ENCODE peak calls at places on chromosomes 5 and 9, in four cellular contexts. One of them, this sample, is unnamed.

GRCh38 chr5:37722236-37723146 is 117.3 kb downstream of the GDNF start:
- DNase-seq in heart left ventricle: no peak
- DNase-seq in fibroblast of lung: peak; percentile 92
- DNase-seq in WERI-Rb-1: no peak
- DNase-seq in this sample: no peak

GRCh38 chr5:90793183-90793582 is 234.6 kb downstream of the ADGRV1 start:
- DNase-seq in heart left ventricle: no peak
- DNase-seq in fibroblast of lung: peak; percentile 12
- DNase-seq in WERI-Rb-1: no peak
- DNase-seq in this sample: no peak

GRCh38 chr5:39019231-39019630 is 55.0 kb downstream of the RICTOR start:
- DNase-seq in heart left ventricle: no peak
- DNase-seq in fibroblast of lung: peak; percentile 27
- DNase-seq in WERI-Rb-1: peak; percentile 16
- DNase-seq in this sample: no peak

GRCh38 chr5:179497636-179498365 is 52.6 kb upstream of the RUFY1 start:
- DNase-seq in heart left ventricle: no peak
- DNase-seq in fibroblast of lung: no peak
- DNase-seq in WERI-Rb-1: no peak
- DNase-seq in this sample: no peak

GRCh38 chr5:81751836-81752643 is 1.1 kb upstream of the SSBP2 start:
- DNase-seq in heart left ventricle: no peak
- DNase-seq in fibroblast of lung: peak; percentile 21
- DNase-seq in WERI-Rb-1: peak; percentile 34
- DNase-seq in this sample: peak; percentile 47

GRCh38 chr9:74729129-74729710 is 158.5 kb downstream of the TRPM6 start:
- DNase-seq in heart left ventricle: no peak
- DNase-seq in fibroblast of lung: peak; percentile 7
- DNase-seq in WERI-Rb-1: peak; percentile 68
- DNase-seq in this sample: no peak

GRCh38 chr9:132372177-132373095 is 17.6 kb upstream of the SETX start:
- DNase-seq in heart left ventricle: no peak
- DNase-seq in fibroblast of lung: no peak
- DNase-seq in WERI-Rb-1: peak; percentile 82
- DNase-seq in this sample: peak; percentile 70

GRCh38 chr5:131466171-131466766 is 168.8 kb downstream of the RAPGEF6 start:
- DNase-seq in heart left ventricle: no peak
- DNase-seq in fibroblast of lung: peak; percentile 88
- DNase-seq in WERI-Rb-1: no peak
- DNase-seq in this sample: no peak

GRCh38 chr9:35114921-35115341 is 731 bp downstream of the ATOSB start:
- DNase-seq in heart left ventricle: peak; percentile 83
- DNase-seq in fibroblast of lung: no peak
- DNase-seq in WERI-Rb-1: peak; percentile 36
- DNase-seq in this sample: peak; percentile 69

GRCh38 chr5:110899566-110900412 is 161.0 kb downstream of the SLC25A46 start:
- DNase-seq in heart left ventricle: no peak
- DNase-seq in fibroblast of lung: peak; percentile 56
- DNase-seq in WERI-Rb-1: no peak
- DNase-seq in this sample: no peak

GRCh38 chr5:177508837-177509236 is 789 bp downstream of the DOK3 start:
- DNase-seq in heart left ventricle: no peak
- DNase-seq in fibroblast of lung: no peak
- DNase-seq in WERI-Rb-1: no peak
- DNase-seq in this sample: no peak

GRCh38 chr5:10702911-10703491 is 58.0 kb downstream of the DAP start:
- DNase-seq in heart left ventricle: no peak
- DNase-seq in fibroblast of lung: peak; percentile 49
- DNase-seq in WERI-Rb-1: no peak
- DNase-seq in this sample: peak; percentile 47

DNA sequence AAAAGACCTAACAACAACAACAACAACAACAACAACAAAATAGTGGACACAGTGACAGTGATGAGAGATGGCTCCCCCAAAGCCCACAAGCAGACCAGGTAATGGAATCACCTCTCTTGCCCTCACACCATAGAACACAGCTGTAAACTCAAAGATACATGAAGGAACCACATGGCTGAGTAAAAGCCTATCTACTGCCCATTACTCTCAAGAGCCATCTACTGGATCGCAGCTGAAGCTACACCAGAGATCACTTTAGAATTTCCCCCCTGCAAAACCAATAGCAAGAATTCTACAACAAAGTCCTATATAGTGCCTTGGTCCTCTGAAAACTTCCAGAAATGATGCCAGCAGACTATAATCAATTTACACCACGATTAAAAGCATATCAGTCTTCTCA is 1537.6 kb upstream of the CDH9 start:
- DNase-seq in heart left ventricle: no peak
- DNase-seq in fibroblast of lung: no peak
- DNase-seq in WERI-Rb-1: no peak
- DNase-seq in this sample: no peak
- TF ChIP-seq CTCF in heart left ventricle: no peak
- TF ChIP-seq CTCF in fibroblast of lung: no peak
- TF ChIP-seq CTCF in WERI-Rb-1: peak; percentile 60
- TF ChIP-seq CTCF in this sample: peak; percentile 10

DNA sequence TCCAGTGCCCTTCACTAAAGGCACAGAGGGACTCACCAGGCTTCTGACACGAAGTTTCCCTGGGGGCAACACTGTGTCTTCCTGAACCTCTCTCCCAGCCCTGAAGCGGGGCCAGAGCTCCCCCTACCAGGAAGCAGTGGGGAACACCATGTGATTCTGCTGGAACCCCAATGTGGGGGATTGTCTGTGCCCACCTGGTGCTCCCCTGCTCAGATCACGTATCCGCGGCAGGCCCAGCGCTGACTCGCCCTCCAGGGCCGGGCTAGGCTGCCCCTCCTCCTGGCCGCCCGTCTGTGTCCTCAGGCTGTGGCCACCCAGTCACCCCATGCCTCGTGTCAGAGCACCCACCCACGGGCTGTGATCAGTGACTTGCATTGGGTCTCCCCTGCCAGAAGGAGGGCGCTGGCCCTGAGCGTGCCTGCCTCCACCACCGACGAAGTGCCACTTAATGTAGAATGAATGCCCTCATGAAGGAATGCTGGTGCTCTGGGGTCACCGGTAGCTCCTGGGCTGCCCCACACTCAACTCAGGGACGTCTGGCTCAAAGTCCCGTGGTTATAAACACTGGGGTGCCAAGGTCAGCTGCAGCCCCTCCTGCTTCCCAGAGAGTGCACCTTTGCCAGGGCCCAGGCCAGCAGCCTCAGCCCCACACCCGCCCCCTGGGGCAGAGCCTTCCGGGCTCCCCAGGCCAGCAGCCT is 22.1 kb downstream of the SARDH start:
- DNase-seq in heart left ventricle: peak; percentile 61
- DNase-seq in fibroblast of lung: peak; percentile 31
- DNase-seq in WERI-Rb-1: peak; percentile 73
- DNase-seq in this sample: no peak
- H3K27ac ChIP-seq in heart left ventricle: peak overlapping the region; percentile 64
- H3K27ac ChIP-seq in fibroblast of lung: peak overlapping the region; percentile 52
- H3K27ac ChIP-seq in WERI-Rb-1: peak overlapping the region; percentile 34
- H3K27ac ChIP-seq in this sample: peak overlapping the region; percentile 42

DNA sequence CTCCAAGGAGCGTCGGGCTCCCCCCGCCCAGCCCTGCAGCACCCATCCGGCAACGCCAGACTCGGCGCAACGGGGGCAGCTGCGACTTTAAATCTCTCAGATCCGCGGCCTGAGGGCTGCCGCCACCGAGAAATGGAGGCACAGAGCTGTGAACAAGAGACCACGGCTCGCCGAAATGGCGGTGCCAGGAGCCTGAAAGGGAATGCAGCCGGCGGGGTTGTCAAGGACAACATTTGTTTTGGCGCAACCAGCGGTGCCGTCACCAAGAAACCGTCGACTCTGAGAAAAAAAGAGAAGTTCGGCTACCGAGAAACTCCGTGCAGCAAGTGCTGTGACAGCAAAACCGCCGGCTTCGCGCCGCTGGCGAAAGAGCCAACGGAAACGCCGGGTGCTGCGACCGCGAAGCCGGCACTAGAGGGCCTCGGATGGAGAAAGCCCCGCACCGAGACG is 2.1 kb upstream of the ANXA2R start:
- DNase-seq in heart left ventricle: peak; percentile 90
- DNase-seq in fibroblast of lung: peak; percentile 76
- DNase-seq in WERI-Rb-1: peak; percentile 45
- DNase-seq in this sample: peak; percentile 81
- TF ChIP-seq CTCF in heart left ventricle: no peak
- TF ChIP-seq CTCF in fibroblast of lung: peak; percentile 9
- TF ChIP-seq CTCF in WERI-Rb-1: peak; percentile 31
- TF ChIP-seq CTCF in this sample: no peak

GRCh38 chr5:78647411-78647818 is 1.2 kb downstream of the LHFPL2 start:
- DNase-seq in heart left ventricle: no peak
- DNase-seq in fibroblast of lung: peak; percentile 53
- DNase-seq in WERI-Rb-1: no peak
- DNase-seq in this sample: peak; percentile 51
- H3K27ac ChIP-seq in heart left ventricle: peak overlapping the region; percentile 93
- H3K27ac ChIP-seq in fibroblast of lung: peak overlapping the region; percentile 90
- H3K27ac ChIP-seq in WERI-Rb-1: peak overlapping the region; percentile 84
- H3K27ac ChIP-seq in this sample: peak overlapping the region; percentile 94

DNA sequence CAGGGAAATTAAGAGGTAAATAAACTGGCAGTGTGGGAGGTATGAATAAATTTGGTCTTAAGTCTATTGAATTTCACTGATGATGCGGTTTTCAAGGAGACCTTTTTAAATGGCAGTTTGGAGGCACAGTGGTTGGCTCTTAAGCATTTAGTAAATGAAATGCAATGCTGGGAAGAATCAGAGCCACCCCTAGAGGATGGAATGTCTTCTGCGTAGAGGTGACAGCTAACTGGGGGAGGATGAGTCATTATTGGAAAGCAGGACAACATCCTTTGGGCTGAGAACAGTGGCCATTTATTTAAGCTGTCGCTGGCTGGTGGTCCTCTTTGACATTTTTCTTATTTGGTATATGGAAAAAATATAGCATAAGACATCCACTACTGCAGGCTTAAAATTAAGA is 163.2 kb downstream of the SH3GL2 start:
- DNase-seq in heart left ventricle: no peak
- DNase-seq in fibroblast of lung: no peak
- DNase-seq in WERI-Rb-1: peak; percentile 41
- DNase-seq in this sample: no peak
- TF ChIP-seq CTCF in heart left ventricle: no peak
- TF ChIP-seq CTCF in fibroblast of lung: no peak
- TF ChIP-seq CTCF in WERI-Rb-1: peak; percentile 68
- TF ChIP-seq CTCF in this sample: no peak

GRCh38 chr9:124835026-124835501 is 18.2 kb upstream of the WDR38 start:
- DNase-seq in heart left ventricle: peak; percentile 91
- DNase-seq in fibroblast of lung: peak; percentile 87
- DNase-seq in WERI-Rb-1: no peak
- DNase-seq in this sample: peak; percentile 65

GRCh38 chr9:124834586-124834985 is 18.7 kb upstream of the WDR38 start:
- DNase-seq in heart left ventricle: peak; percentile 70
- DNase-seq in fibroblast of lung: peak; percentile 70
- DNase-seq in WERI-Rb-1: no peak
- DNase-seq in this sample: no peak

GRCh38 chr9:124828679-124829669 is 24.3 kb upstream of the WDR38 start:
- DNase-seq in heart left ventricle: no peak
- DNase-seq in fibroblast of lung: no peak
- DNase-seq in WERI-Rb-1: no peak
- DNase-seq in this sample: no peak

GRCh38 chr9:124830593-124830992 is 22.7 kb upstream of the WDR38 start:
- DNase-seq in heart left ventricle: no peak
- DNase-seq in fibroblast of lung: no peak
- DNase-seq in WERI-Rb-1: no peak
- DNase-seq in this sample: no peak

GRCh38 chr9:124831642-124832364 is 21.5 kb upstream of the WDR38 start:
- DNase-seq in heart left ventricle: peak; percentile 85
- DNase-seq in fibroblast of lung: no peak
- DNase-seq in WERI-Rb-1: no peak
- DNase-seq in this sample: peak; percentile 92
- H3K27ac ChIP-seq in heart left ventricle: peak overlapping the region; percentile 83
- H3K27ac ChIP-seq in fibroblast of lung: peak overlapping the region; percentile 12
- H3K27ac ChIP-seq in WERI-Rb-1: no peak overlapping the region
- H3K27ac ChIP-seq in this sample: peak overlapping the region; percentile 62

GRCh38 chr9:32384364-32385134 is at the start of gene ACO1:
- DNase-seq in heart left ventricle: peak; percentile 95
- DNase-seq in fibroblast of lung: peak; percentile 83
- DNase-seq in WERI-Rb-1: peak; percentile 90
- DNase-seq in this sample: peak; percentile 87
- TF ChIP-seq CTCF in heart left ventricle: no peak
- TF ChIP-seq CTCF in fibroblast of lung: no peak
- TF ChIP-seq CTCF in WERI-Rb-1: no peak
- TF ChIP-seq CTCF in this sample: no peak

DNA sequence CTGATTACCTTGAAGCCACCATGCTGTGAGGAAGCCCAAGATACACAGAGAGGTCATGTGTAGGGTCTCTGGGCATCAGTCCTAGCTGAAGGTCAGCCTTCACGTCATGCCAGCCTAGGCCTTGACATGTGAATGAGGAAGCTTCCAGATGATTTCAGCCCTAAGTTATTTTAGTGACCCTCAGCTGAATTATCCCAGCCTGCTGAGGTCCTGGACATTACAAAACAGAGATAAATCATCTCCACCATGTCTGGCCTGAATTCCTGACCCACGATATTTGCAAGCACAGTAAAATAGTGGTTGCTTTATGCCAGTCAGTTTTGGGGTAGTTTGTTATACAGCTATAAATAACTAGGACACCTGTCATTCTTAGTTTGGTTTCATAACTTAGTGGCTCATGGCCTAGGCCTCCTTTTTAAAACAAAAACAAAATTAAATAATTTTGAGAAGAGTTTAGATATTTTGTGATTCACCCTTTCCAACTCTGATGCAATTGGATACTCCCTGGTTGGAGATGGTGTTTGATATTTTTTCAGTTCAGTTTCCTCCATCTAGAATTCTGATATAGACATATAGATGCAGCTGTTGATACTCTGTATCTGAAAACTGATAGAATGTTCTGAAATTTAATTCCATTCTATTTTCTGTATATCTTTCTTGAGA is 571.4 kb upstream of the CLINT1 start:
- DNase-seq in heart left ventricle: no peak
- DNase-seq in fibroblast of lung: peak; percentile 37
- DNase-seq in WERI-Rb-1: no peak
- DNase-seq in this sample: no peak
- H3K27ac ChIP-seq in heart left ventricle: peak overlapping the region; percentile 37
- H3K27ac ChIP-seq in fibroblast of lung: no peak overlapping the region
- H3K27ac ChIP-seq in WERI-Rb-1: no peak overlapping the region
- H3K27ac ChIP-seq in this sample: no peak overlapping the region

This sample was measured in adrenal gland.